ENCODE peak calls at places on chromosomes 1 and 21, in four cellular contexts. One of them, this sample, is unnamed.

GRCh38 chr1:93275634-93276295 is 69.9 kb upstream of the DR1 start:
- DNase-seq in uterus: no peak
- DNase-seq in AG09309: no peak
- DNase-seq in SJCRH30: no peak
- DNase-seq in this sample: no peak

GRCh38 chr1:28236656-28237331 is 870 bp downstream of the ATP5IF1 start:
- DNase-seq in uterus: no peak
- DNase-seq in AG09309: no peak
- DNase-seq in SJCRH30: no peak
- DNase-seq in this sample: no peak

GRCh38 chr1:211897011-211897410 is 66.4 kb upstream of the LPGAT1 start:
- DNase-seq in uterus: no peak
- DNase-seq in AG09309: no peak
- DNase-seq in SJCRH30: peak
- DNase-seq in this sample: no peak

GRCh38 chr1:5706239-5706638 is 286.0 kb downstream of the NPHP4 start:
- DNase-seq in uterus: no peak
- DNase-seq in AG09309: no peak
- DNase-seq in SJCRH30: no peak
- DNase-seq in this sample: no peak

GRCh38 chr1:10056599-10056987 is 23.8 kb downstream of the UBE4B start:
- DNase-seq in uterus: no peak
- DNase-seq in AG09309: no peak
- DNase-seq in SJCRH30: no peak
- DNase-seq in this sample: no peak

GRCh38 chr1:183267646-183268431 is 81.8 kb downstream of the LAMC2 start:
- DNase-seq in uterus: no peak
- DNase-seq in AG09309: peak
- DNase-seq in SJCRH30: no peak
- DNase-seq in this sample: peak

GRCh38 chr1:203612932-203613682 is 13.5 kb upstream of the ATP2B4 start:
- DNase-seq in uterus: no peak
- DNase-seq in AG09309: no peak
- DNase-seq in SJCRH30: no peak
- DNase-seq in this sample: no peak

GRCh38 chr1:20223659-20224058 is 37.3 kb upstream of the PLA2G2C start:
- DNase-seq in uterus: no peak
- DNase-seq in AG09309: no peak
- DNase-seq in SJCRH30: no peak
- DNase-seq in this sample: no peak

GRCh38 chr1:179876289-179876715 is 1.3 kb downstream of the TOR1AIP2 start:
- DNase-seq in uterus: no peak
- DNase-seq in AG09309: no peak
- DNase-seq in SJCRH30: no peak
- DNase-seq in this sample: no peak

GRCh38 chr1:113670650-113671049 is 88.6 kb downstream of the PHTF1 start:
- DNase-seq in uterus: no peak
- DNase-seq in AG09309: no peak
- DNase-seq in SJCRH30: no peak
- DNase-seq in this sample: no peak

GRCh38 chr1:67850611-67851075 is 17.4 kb upstream of the GNG12 start:
- DNase-seq in uterus: peak
- DNase-seq in AG09309: peak
- DNase-seq in SJCRH30: peak
- DNase-seq in this sample: no peak

GRCh38 chr1:243564814-243565213 is 285.2 kb downstream of the AKT3 start:
- DNase-seq in uterus: no peak
- DNase-seq in AG09309: no peak
- DNase-seq in SJCRH30: no peak
- DNase-seq in this sample: no peak

GRCh38 chr21:39715804-39716397 is 29.1 kb upstream of the IGSF5 start:
- DNase-seq in uterus: peak
- DNase-seq in AG09309: peak
- DNase-seq in SJCRH30: peak
- DNase-seq in this sample: no peak

GRCh38 chr1:168728452-168729404 is at the start of gene DPT:
- DNase-seq in uterus: peak
- DNase-seq in AG09309: peak
- DNase-seq in SJCRH30: no peak
- DNase-seq in this sample: no peak

GRCh38 chr1:213277036-213277435 is 226.0 kb downstream of the RPS6KC1 start:
- DNase-seq in uterus: no peak
- DNase-seq in AG09309: no peak
- DNase-seq in SJCRH30: no peak
- DNase-seq in this sample: no peak

GRCh38 chr1:90821152-90821792 is 104.2 kb upstream of the BARHL2 start:
- DNase-seq in uterus: no peak
- DNase-seq in AG09309: no peak
- DNase-seq in SJCRH30: no peak
- DNase-seq in this sample: no peak

GRCh38 chr1:147591993-147592392 is 50.7 kb downstream of the BCL9 start:
- DNase-seq in uterus: no peak
- DNase-seq in AG09309: no peak
- DNase-seq in SJCRH30: no peak
- DNase-seq in this sample: no peak

GRCh38 chr1:168638884-168639283 is 62.5 kb downstream of the XCL1 start:
- DNase-seq in uterus: no peak
- DNase-seq in AG09309: no peak
- DNase-seq in SJCRH30: no peak
- DNase-seq in this sample: no peak

GRCh38 chr1:169999357-169999756 is 75.1 kb downstream of the KIFAP3 start:
- DNase-seq in uterus: peak
- DNase-seq in AG09309: peak
- DNase-seq in SJCRH30: no peak
- DNase-seq in this sample: peak

GRCh38 chr1:33363470-33363861 is 42.6 kb upstream of the A3GALT2 start:
- DNase-seq in uterus: no peak
- DNase-seq in AG09309: no peak
- DNase-seq in SJCRH30: peak
- DNase-seq in this sample: no peak

GRCh38 chr1:18529714-18530113 is 49.0 kb downstream of the KLHDC7A start:
- DNase-seq in uterus: no peak
- DNase-seq in AG09309: no peak
- DNase-seq in SJCRH30: no peak
- DNase-seq in this sample: no peak

GRCh38 chr1:234585333-234586055 is 24.5 kb downstream of the IRF2BP2 start:
- DNase-seq in uterus: peak
- DNase-seq in AG09309: no peak
- DNase-seq in SJCRH30: peak
- DNase-seq in this sample: no peak

GRCh38 chr1:16367968-16368910 is 1.2 kb downstream of the SZRD1 start:
- DNase-seq in uterus: no peak
- DNase-seq in AG09309: peak
- DNase-seq in SJCRH30: no peak
- DNase-seq in this sample: peak

GRCh38 chr1:161486806-161487482 is 18.3 kb upstream of the FCGR2A start:
- DNase-seq in uterus: no peak
- DNase-seq in AG09309: peak
- DNase-seq in SJCRH30: peak
- DNase-seq in this sample: no peak

GRCh38 chr1:56917356-56917755 is 48.5 kb downstream of the C8B start:
- DNase-seq in uterus: no peak
- DNase-seq in AG09309: no peak
- DNase-seq in SJCRH30: no peak
- DNase-seq in this sample: no peak

GRCh38 chr1:67261646-67262045 is 46.0 kb upstream of the IL12RB2 start:
- DNase-seq in uterus: no peak
- DNase-seq in AG09309: no peak
- DNase-seq in SJCRH30: no peak
- DNase-seq in this sample: no peak

DNA sequence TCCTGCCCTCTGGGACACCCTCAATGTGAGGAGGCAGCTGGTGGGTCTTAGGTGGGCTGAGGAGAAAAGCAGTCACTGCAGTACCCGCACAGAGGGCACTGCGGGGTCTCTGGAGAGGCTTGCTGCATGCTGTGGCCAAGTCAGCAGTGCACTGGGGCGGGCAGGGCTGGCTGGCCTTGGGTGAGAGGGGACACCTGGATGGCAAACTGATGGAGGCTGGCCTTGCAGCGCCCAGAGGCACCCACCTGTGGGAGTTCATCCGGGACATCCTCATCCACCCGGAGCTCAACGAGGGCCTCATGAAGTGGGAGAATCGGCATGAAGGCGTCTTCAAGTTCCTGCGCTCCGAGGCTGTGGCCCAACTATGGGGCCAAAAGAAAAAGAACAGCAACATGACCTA is 3.2 kb downstream of the ELF3 start:
- DNase-seq in uterus: no peak
- DNase-seq in AG09309: no peak
- DNase-seq in SJCRH30: no peak
- DNase-seq in this sample: no peak
- H3K4me3 ChIP-seq in uterus: no peak
- H3K4me3 ChIP-seq in AG09309: no peak
- H3K4me3 ChIP-seq in SJCRH30: no peak
- H3K4me3 ChIP-seq in this sample: no peak

GRCh38 chr1:102098081-102098480 is 101.4 kb upstream of the OLFM3 start:
- DNase-seq in uterus: no peak
- DNase-seq in AG09309: no peak
- DNase-seq in SJCRH30: no peak
- DNase-seq in this sample: no peak

GRCh38 chr1:102099916-102100315 is 103.2 kb upstream of the OLFM3 start:
- DNase-seq in uterus: no peak
- DNase-seq in AG09309: no peak
- DNase-seq in SJCRH30: no peak
- DNase-seq in this sample: no peak

GRCh38 chr1:102096162-102096561 is 99.4 kb upstream of the OLFM3 start:
- DNase-seq in uterus: no peak
- DNase-seq in AG09309: no peak
- DNase-seq in SJCRH30: no peak
- DNase-seq in this sample: no peak

GRCh38 chr1:102098536-102098935 is 101.8 kb upstream of the OLFM3 start:
- DNase-seq in uterus: no peak
- DNase-seq in AG09309: no peak
- DNase-seq in SJCRH30: no peak
- DNase-seq in this sample: no peak

GRCh38 chr1:102097451-102097850 is 100.7 kb upstream of the OLFM3 start:
- DNase-seq in uterus: no peak
- DNase-seq in AG09309: no peak
- DNase-seq in SJCRH30: no peak
- DNase-seq in this sample: no peak
- H3K4me3 ChIP-seq in uterus: no peak
- H3K4me3 ChIP-seq in AG09309: no peak
- H3K4me3 ChIP-seq in SJCRH30: no peak
- H3K4me3 ChIP-seq in this sample: no peak

DNA sequence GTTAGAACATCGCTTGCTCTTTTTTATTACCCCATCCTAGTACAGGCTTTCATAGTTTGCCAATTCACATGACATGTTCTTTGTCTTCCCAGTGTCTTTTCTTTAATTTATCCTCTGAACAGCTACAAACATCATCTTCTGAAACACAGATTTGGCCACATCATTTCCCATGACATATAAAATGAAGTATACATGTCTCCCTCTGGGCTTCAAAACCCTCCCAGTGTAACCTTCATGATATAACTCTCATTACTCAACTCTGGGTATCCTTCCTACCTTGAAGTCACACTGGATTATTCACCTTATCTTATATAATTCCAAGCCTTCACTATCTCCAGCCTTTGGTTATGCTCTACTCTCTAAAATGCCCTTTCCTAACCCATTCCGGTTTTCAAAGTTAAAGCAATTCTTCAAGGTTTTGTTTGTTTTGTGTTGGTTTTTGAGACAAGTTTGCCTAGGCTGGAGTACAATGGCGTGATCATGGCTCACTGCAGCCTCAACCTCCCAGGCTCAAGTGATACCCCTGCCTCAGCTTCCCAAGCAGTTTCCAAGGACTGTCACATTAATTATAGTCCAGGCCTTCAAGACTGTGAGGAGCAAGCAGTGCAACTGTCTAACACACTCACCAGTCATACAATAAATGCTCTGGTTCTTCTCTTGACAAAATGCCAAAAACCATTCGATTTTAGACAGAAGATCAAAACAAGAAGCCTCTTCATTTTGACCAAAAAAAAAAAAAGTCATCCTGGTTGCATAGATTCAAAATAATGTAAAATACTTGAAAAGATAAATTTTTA is 5.8 kb downstream of the RGS1 start:
- DNase-seq in uterus: no peak
- DNase-seq in AG09309: no peak
- DNase-seq in SJCRH30: no peak
- DNase-seq in this sample: no peak
- H3K4me3 ChIP-seq in uterus: no peak
- H3K4me3 ChIP-seq in AG09309: no peak
- H3K4me3 ChIP-seq in SJCRH30: no peak
- H3K4me3 ChIP-seq in this sample: no peak

GRCh38 chr1:225879521-225880209 is 2.5 kb downstream of the TMEM63A start:
- DNase-seq in uterus: no peak
- DNase-seq in AG09309: no peak
- DNase-seq in SJCRH30: no peak
- DNase-seq in this sample: no peak
- H3K4me3 ChIP-seq in uterus: no peak
- H3K4me3 ChIP-seq in AG09309: no peak
- H3K4me3 ChIP-seq in SJCRH30: no peak
- H3K4me3 ChIP-seq in this sample: no peak

GRCh38 chr1:155251566-155251965 is 3.7 kb downstream of the ENTREP3 start:
- DNase-seq in uterus: no peak
- DNase-seq in AG09309: no peak
- DNase-seq in SJCRH30: no peak
- DNase-seq in this sample: no peak

GRCh38 chr1:155247667-155248563 is 7.4 kb downstream of the ENTREP3 start:
- DNase-seq in uterus: no peak
- DNase-seq in AG09309: no peak
- DNase-seq in SJCRH30: no peak
- DNase-seq in this sample: no peak

GRCh38 chr1:155253208-155253607 is 2.1 kb downstream of the ENTREP3 start:
- DNase-seq in uterus: no peak
- DNase-seq in AG09309: no peak
- DNase-seq in SJCRH30: no peak
- DNase-seq in this sample: no peak

GRCh38 chr1:155250633-155251449 is 4.4 kb downstream of the ENTREP3 start:
- DNase-seq in uterus: peak
- DNase-seq in AG09309: no peak
- DNase-seq in SJCRH30: peak
- DNase-seq in this sample: no peak

GRCh38 chr1:155250246-155250632 is 5.0 kb downstream of the ENTREP3 start:
- DNase-seq in uterus: no peak
- DNase-seq in AG09309: no peak
- DNase-seq in SJCRH30: no peak
- DNase-seq in this sample: no peak
- H3K4me3 ChIP-seq in uterus: no peak
- H3K4me3 ChIP-seq in AG09309: no peak
- H3K4me3 ChIP-seq in SJCRH30: no peak
- H3K4me3 ChIP-seq in this sample: no peak

GRCh38 chr1:42923367-42924248 is 35.1 kb downstream of the SLC2A1 start:
- DNase-seq in uterus: no peak
- DNase-seq in AG09309: no peak
- DNase-seq in SJCRH30: no peak
- DNase-seq in this sample: no peak

GRCh38 chr1:42926235-42926869 is 32.3 kb downstream of the SLC2A1 start:
- DNase-seq in uterus: no peak
- DNase-seq in AG09309: no peak
- DNase-seq in SJCRH30: no peak
- DNase-seq in this sample: no peak

GRCh38 chr1:42924249-42925131 is 34.2 kb downstream of the SLC2A1 start:
- DNase-seq in uterus: peak
- DNase-seq in AG09309: no peak
- DNase-seq in SJCRH30: peak
- DNase-seq in this sample: peak

GRCh38 chr1:42926870-42927242 is 31.8 kb downstream of the SLC2A1 start:
- DNase-seq in uterus: no peak
- DNase-seq in AG09309: no peak
- DNase-seq in SJCRH30: no peak
- DNase-seq in this sample: no peak

GRCh38 chr1:42925132-42925769 is 33.4 kb downstream of the SLC2A1 start:
- DNase-seq in uterus: no peak
- DNase-seq in AG09309: no peak
- DNase-seq in SJCRH30: no peak
- DNase-seq in this sample: no peak
- H3K4me3 ChIP-seq in uterus: peak
- H3K4me3 ChIP-seq in AG09309: peak
- H3K4me3 ChIP-seq in SJCRH30: peak
- H3K4me3 ChIP-seq in this sample: peak

This sample was measured in AG04449.